ENCODE peak calls at places on chromosome 13, in four cellular contexts. K is A549, X is endothelial cell of umbilical vein, P is K562. J is an unnamed sample.

GRCh38 chr13:73225983-73226382 is 167.2 kb downstream of the KLF5 start:
- DNase-seq in K (no peak), X (no peak), P (no peak), J (no peak)

GRCh38 chr13:39417131-39417530 is 185.9 kb downstream of the LHFPL6 start:
- DNase-seq in K (no peak), X (no peak), P (no peak), J (no peak)

GRCh38 chr13:46116653-46117502 is 12.0 kb upstream of the CPB2 start:
- DNase-seq in K (no peak), X (no peak), P (no peak), J (no peak)

GRCh38 chr13:24135674-24136300 is 24.7 kb upstream of the SPATA13 start:
- DNase-seq in K (no peak), X (no peak), P (no peak), J (no peak)

GRCh38 chr13:46168341-46168740 is 13.6 kb downstream of the LCP1 start:
- DNase-seq in K (no peak), X (no peak), P (no peak), J (no peak)

GRCh38 chr13:24141333-24141910 is 19.1 kb upstream of the SPATA13 start:
- DNase-seq in K (no peak), X (no peak), P (no peak), J (no peak)

GRCh38 chr13:21463424-21463823 is 4.3 kb upstream of the ZDHHC20 start:
- DNase-seq in K (no peak), X (no peak), P (no peak), J (no peak)

GRCh38 chr13:112141643-112142400 is 74.9 kb downstream of the SOX1 start:
- DNase-seq in K (no peak), X (no peak), P (no peak), J (no peak)

GRCh38 chr13:110388141-110388943 is 81.3 kb downstream of the COL4A2 start:
- DNase-seq in K (no peak), X (no peak), P (no peak), J (no peak)

GRCh38 chr13:111110054-111110453 is 5.1 kb upstream of the ARHGEF7 start:
- DNase-seq in K (no peak), X (no peak), P (no peak), J (no peak)

GRCh38 chr13:27208514-27208913 is 36.9 kb upstream of the USP12 start:
- DNase-seq in K (no peak), X (no peak), P (no peak), J (no peak)

GRCh38 chr13:92510416-92510815 is 716.2 kb upstream of the GPC6 start:
- DNase-seq in K (no peak), X (no peak), P (no peak), J (no peak)

GRCh38 chr13:32889986-32890565 is 126.1 kb upstream of the KL start:
- DNase-seq in K (no peak), X (no peak), P (no peak), J (no peak)

GRCh38 chr13:110716235-110716505 is 2.7 kb downstream of the ING1 start:
- DNase-seq in K (peak), X (no peak), P (no peak), J (peak)

GRCh38 chr13:105799155-105799554 is 736.3 kb downstream of the EFNB2 start:
- DNase-seq in K (no peak), X (no peak), P (no peak), J (no peak)

GRCh38 chr13:96809366-96810096 is 184.7 kb downstream of the OXGR1 start:
- DNase-seq in K (no peak), X (no peak), P (no peak), J (no peak)

GRCh38 chr13:103371271-103371670 is 305.1 kb upstream of the SLC10A2 start:
- DNase-seq in K (no peak), X (no peak), P (no peak), J (no peak)

GRCh38 chr13:110887955-110888333 is 26.9 kb downstream of the ANKRD10 start:
- DNase-seq in K (no peak), X (no peak), P (no peak), J (no peak)

GRCh38 chr13:105097501-105097900 is 1438.0 kb downstream of the EFNB2 start:
- DNase-seq in K (no peak), X (peak), P (no peak), J (no peak)

GRCh38 chr13:33322474-33322827 is 36.9 kb upstream of the STARD13 start:
- DNase-seq in K (no peak), X (no peak), P (no peak), J (no peak)

GRCh38 chr13:114179087-114179658 is at the start of gene CFAP97D2:
- DNase-seq in K (no peak), X (no peak), P (no peak), J (no peak)

GRCh38 chr13:73303858-73304257 is 245.1 kb downstream of the KLF5 start:
- DNase-seq in K (no peak), X (no peak), P (no peak), J (no peak)

GRCh38 chr13:19794552-19795143 is 11.9 kb upstream of the PSPC1 start:
- DNase-seq in K (no peak), X (no peak), P (no peak), J (no peak)

GRCh38 chr13:42720116-42720857 is 61.1 kb upstream of the FAM216B start:
- DNase-seq in K (peak), X (peak), P (no peak), J (peak)

GRCh38 chr13:89910166-89910565 is 1437.3 kb upstream of the MIR17HG start:
- DNase-seq in K (no peak), X (no peak), P (no peak), J (no peak)
- TF ChIP-seq MYC in K (no peak), X (no peak), P (no peak), J (no peak)

GRCh38 chr13:49936085-49936942 is at the start of gene SPRYD7:
- DNase-seq in K (peak), X (peak), P (peak), J (peak)

GRCh38 chr13:49932868-49933267 is 3.3 kb downstream of the SPRYD7 start:
- DNase-seq in K (no peak), X (no peak), P (no peak), J (no peak)

GRCh38 chr13:49933511-49933910 is 2.6 kb downstream of the SPRYD7 start:
- DNase-seq in K (no peak), X (no peak), P (no peak), J (no peak)

GRCh38 chr13:49936943-49937273 is 768 bp upstream of the SPRYD7 start:
- DNase-seq in K (no peak), X (no peak), P (no peak), J (no peak)

GRCh38 chr13:49935171-49936084 is 712 bp downstream of the SPRYD7 start:
- DNase-seq in K (peak), X (peak), P (peak), J (peak)
- TF ChIP-seq MAX in K (no peak), X (no peak), P (no peak), J (no peak)

GRCh38 chr13:75739244-75739868 is 103.2 kb downstream of the LMO7 start:
- DNase-seq in K (no peak), X (no peak), P (no peak), J (no peak)
- TF ChIP-seq MYC in K (no peak), X (no peak), P (no peak), J (no peak)

GRCh38 chr13:43990021-43990420 is 110.3 kb downstream of the LACC1 start:
- DNase-seq in K (no peak), X (no peak), P (no peak), J (no peak)

GRCh38 chr13:43988302-43988701 is 108.6 kb downstream of the LACC1 start:
- DNase-seq in K (no peak), X (no peak), P (no peak), J (no peak)

GRCh38 chr13:43990829-43991228 is 111.1 kb downstream of the LACC1 start:
- DNase-seq in K (no peak), X (no peak), P (no peak), J (no peak)

GRCh38 chr13:43994999-43995859 is 115.5 kb downstream of the LACC1 start:
- DNase-seq in K (no peak), X (no peak), P (no peak), J (no peak)

DNA sequence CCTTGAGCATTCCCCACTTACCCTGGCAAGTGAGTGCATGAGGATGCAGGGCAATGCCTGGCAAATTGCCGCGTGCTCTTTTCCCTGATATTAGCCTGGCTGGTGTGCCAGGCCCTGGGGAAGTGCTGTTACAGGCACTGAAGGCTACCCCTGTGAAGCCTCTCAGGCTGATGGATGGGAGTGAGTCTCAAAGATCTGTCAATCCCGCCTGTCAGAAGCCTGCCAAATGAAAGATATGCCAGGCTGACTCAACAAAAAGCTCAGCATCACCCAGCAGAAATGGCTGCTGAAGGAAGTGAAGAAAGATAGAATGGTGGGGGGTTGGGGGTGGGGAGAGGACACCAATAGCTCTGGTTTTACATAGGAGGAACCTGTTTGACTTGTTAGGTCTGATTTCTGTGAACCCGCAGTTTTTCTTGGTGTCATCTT is 112.1 kb downstream of the LACC1 start:
- DNase-seq in K (no peak), X (no peak), P (no peak), J (no peak)
- TF ChIP-seq MAX in K (no peak), X (no peak), P (no peak), J (no peak)

GRCh38 chr13:66009241-66009640 is 1220.9 kb downstream of the PCDH9 start:
- DNase-seq in K (no peak), X (no peak), P (no peak), J (no peak)

DNA sequence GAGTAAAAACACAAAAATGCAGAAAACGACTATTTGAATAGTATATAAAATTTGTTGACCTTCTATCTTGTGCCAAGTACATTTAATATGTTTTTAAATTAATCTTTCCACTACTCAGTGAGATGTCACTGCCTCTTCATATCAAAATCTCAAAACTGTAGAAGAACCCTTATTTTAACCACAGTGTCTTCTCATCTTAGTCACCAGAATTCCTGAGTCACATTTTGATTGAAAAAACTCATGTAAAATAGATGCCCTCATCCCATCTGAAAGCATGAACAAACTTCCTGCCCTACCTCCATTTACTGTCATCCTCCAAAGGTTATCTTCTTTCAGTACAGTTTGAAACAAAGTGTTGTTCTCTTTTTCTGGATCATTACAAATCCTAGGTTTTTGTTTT is 1215.4 kb downstream of the PCDH9 start:
- DNase-seq in K (no peak), X (no peak), P (no peak), J (no peak)
- TF ChIP-seq MYC in K (no peak), X (no peak), P (no peak), J (no peak)